ENCODE peak calls at places on chromosomes 11 and 22, in six cellular contexts. Y is mucosa of gallbladder, U is GM13976, N is NAMALWA, O is GM19239, K is tibial nerve. F is an unnamed sample.

GRCh38 chr11:66443602-66444001 is 5.0 kb upstream of the MRPL11 start:
- DNase-seq in K (no peak), O (no peak), Y (no peak), U (no peak), N (no peak), F (no peak)

GRCh38 chr11:67117667-67118058 is 1.4 kb upstream of the KDM2A start:
- DNase-seq in N (no peak), K (no peak), O (no peak), Y (no peak), U (peak; percentile 46), F (peak; percentile 27)

GRCh38 chr22:44797181-44797720 is 44.9 kb downstream of the ARHGAP8 start:
- DNase-seq in O (no peak), N (no peak), Y (no peak), K (no peak), U (no peak), F (no peak)

GRCh38 chr11:33542921-33543320 is 157.7 kb downstream of the C11orf91 start:
- DNase-seq in K (peak; percentile 33), U (peak; percentile 70), N (peak; percentile 56), O (peak; percentile 50), Y (peak; percentile 65), F (no peak)

GRCh38 chr11:126661051-126661450 is 305.6 kb downstream of the ST3GAL4 start:
- DNase-seq in K (no peak), N (no peak), U (no peak), Y (no peak), O (no peak), F (no peak)

GRCh38 chr11:10590516-10590915 is 22.1 kb upstream of the LYVE1 start:
- DNase-seq in Y (no peak), K (no peak), U (no peak), O (no peak), N (no peak), F (no peak)

GRCh38 chr11:118051611-118052461 is 25.0 kb upstream of the TMPRSS4 start:
- DNase-seq in K (no peak), U (no peak), O (no peak), N (no peak), Y (no peak), F (peak; percentile 61)

GRCh38 chr22:23675502-23676415 is 15.1 kb upstream of the RGL4 start:
- DNase-seq in U (no peak), O (peak; percentile 23), N (no peak), Y (peak; percentile 51), K (no peak), F (no peak)

GRCh38 chr22:48485144-48486135 is 1342.2 kb downstream of the BRD1 start:
- DNase-seq in U (no peak), Y (no peak), K (no peak), N (no peak), O (no peak), F (no peak)

GRCh38 chr22:46678785-46679700 is 58.9 kb downstream of the GRAMD4 start:
- DNase-seq in N (no peak), U (no peak), K (no peak), Y (no peak), O (no peak), F (no peak)

GRCh38 chr22:37303821-37304274 is 21.5 kb downstream of the CYTH4 start:
- DNase-seq in O (no peak), Y (no peak), N (no peak), K (no peak), U (no peak), F (no peak)

GRCh38 chr11:33696931-33697638 is 3.5 kb downstream of the C11orf91 start:
- DNase-seq in K (no peak), U (no peak), O (no peak), Y (no peak), N (no peak), F (no peak)

GRCh38 chr11:59857444-59858434 is 8.5 kb downstream of the TCN1 start:
- DNase-seq in Y (no peak), N (no peak), U (no peak), K (no peak), O (no peak), F (no peak)

GRCh38 chr22:37370306-37370979 is 56.8 kb downstream of the ELFN2 start:
- DNase-seq in N (peak; percentile 76), K (peak; percentile 39), O (no peak), U (no peak), Y (peak; percentile 17), F (no peak)

GRCh38 chr22:42881982-42882656 is 25.0 kb upstream of the ARFGAP3 start:
- DNase-seq in O (no peak), U (no peak), Y (peak; percentile 80), K (no peak), N (peak; percentile 68), F (no peak)

GRCh38 chr11:109697140-109697843 is 275.3 kb downstream of the C11orf87 start:
- DNase-seq in U (peak; percentile 27), N (peak; percentile 58), O (peak; percentile 2), Y (no peak), K (no peak), F (no peak)

GRCh38 chr11:123601136-123601535 is 53.3 kb downstream of the SCN3B start:
- DNase-seq in K (no peak), U (no peak), O (no peak), Y (no peak), N (no peak), F (no peak)

GRCh38 chr11:126080206-126080941 is 17.7 kb upstream of the CDON start:
- DNase-seq in Y (no peak), U (no peak), K (no peak), N (no peak), O (no peak), F (no peak)

GRCh38 chr22:50208430-50208938 is 7.7 kb downstream of the SELENOO start:
- DNase-seq in N (no peak), U (no peak), O (no peak), K (no peak), Y (no peak), F (no peak)

GRCh38 chr11:29629281-29629680 is 387.5 kb downstream of the KCNA4 start:
- DNase-seq in N (no peak), Y (no peak), U (no peak), K (no peak), O (no peak), F (no peak)

GRCh38 chr11:116890193-116890592 is 52.8 kb upstream of the APOA1 start:
- DNase-seq in Y (no peak), N (no peak), O (peak; percentile 30), U (no peak), K (no peak), F (no peak)

GRCh38 chr11:121048464-121049233 is 24.7 kb downstream of the TBCEL start:
- DNase-seq in N (no peak), K (no peak), O (no peak), Y (no peak), U (no peak), F (no peak)

GRCh38 chr22:17606472-17606871 is 22.1 kb downstream of the ATP6V1E1 start:
- DNase-seq in K (no peak), Y (no peak), N (no peak), O (no peak), U (no peak), F (no peak)

GRCh38 chr22:44143596-44143995 is 37.1 kb upstream of the PARVG start:
- DNase-seq in K (no peak), U (no peak), Y (no peak), O (no peak), N (no peak), F (no peak)

GRCh38 chr11:93487032-93487483 is 56.1 kb downstream of the SMCO4 start:
- DNase-seq in N (no peak), Y (no peak), U (no peak), K (no peak), O (no peak), F (no peak)

GRCh38 chr11:45543808-45544422 is 121.5 kb downstream of the CHST1 start:
- DNase-seq in N (peak; percentile 15), O (no peak), U (no peak), Y (no peak), K (no peak), F (no peak)

GRCh38 chr11:67646535-67647336 is 3.8 kb downstream of the ACY3 start:
- DNase-seq in O (no peak), Y (no peak), U (peak; percentile 65), N (peak; percentile 80), K (no peak), F (no peak)

GRCh38 chr11:35550374-35551036 is 25.1 kb upstream of the PAMR1 start:
- DNase-seq in U (no peak), Y (no peak), K (no peak), N (no peak), O (no peak), F (no peak)

GRCh38 chr22:31233001-31233400 is 20.9 kb downstream of the LIMK2 start:
- DNase-seq in O (no peak), Y (no peak), K (no peak), U (no peak), N (no peak), F (no peak)

GRCh38 chr22:20616451-20617043 is 109.1 kb downstream of the MED15 start:
- DNase-seq in N (no peak), O (no peak), U (no peak), K (no peak), Y (no peak), F (no peak)

GRCh38 chr22:42399315-42400271 is 32.6 kb downstream of the NFAM1 start:
- DNase-seq in Y (no peak), N (peak; percentile 79), O (no peak), U (no peak), K (peak; percentile 17), F (no peak)

GRCh38 chr11:34439521-34440258 is 956 bp downstream of the CAT start:
- DNase-seq in U (no peak), Y (peak; percentile 14), O (no peak), K (no peak), N (peak; percentile 33), F (no peak)

GRCh38 chr11:104134760-104135159 is 29.2 kb downstream of the PDGFD start:
- DNase-seq in O (no peak), U (no peak), N (no peak), Y (no peak), K (no peak), F (no peak)

F was measured in T-helper 17 cell.